ENCODE peak calls at places on chromosome 17, in eight cellular contexts. F is sigmoid colon; S is frontal cortex; M is activated CD8-positive, alpha-beta memory T cell treated with anti-CD3 and anti-CD28 coated beads for 48 hours; B is adrenal gland; A is brain microvascular endothelial cell; X is stimulated activated CD8-positive, alpha-beta memory T cell treated with anti-CD3 and anti-CD28 coated beads, Interleukin-15, amount 100 ng/mL, for 24 hours; W is left ventricle myocardium inferior. E is an unnamed sample.
A peak's percentile ranks its signal among the peaks of the same experiment; 100 is the strongest.

GRCh38 chr17:81923302-81924260 is 4.0 kb downstream of the MAFG start:
- DNase-seq in A (peak; percentile 78), B (peak; percentile 88), F (peak; percentile 86), X (no peak), W (peak; percentile 75), S (peak; percentile 65), M (no peak), E (no peak)

GRCh38 chr17:78724544-78724943 is 57.5 kb downstream of the CYTH1 start:
- DNase-seq in W (no peak), A (no peak), M (no peak), X (no peak), B (peak; percentile 69), S (no peak), F (no peak), E (no peak)

GRCh38 chr17:58364270-58364942 is 12.4 kb upstream of the SUPT4H1 start:
- DNase-seq in M (no peak), X (no peak), A (no peak), W (no peak), F (no peak), B (peak; percentile 63), S (no peak), E (peak; percentile 45)

GRCh38 chr17:74354123-74354522 is 7.5 kb downstream of the BTBD17 start:
- DNase-seq in W (peak; percentile 45), M (peak; percentile 40), B (peak; percentile 48), A (no peak), S (no peak), F (no peak), X (peak; percentile 40), E (peak; percentile 55)

GRCh38 chr17:9959377-9959981 is 54.4 kb upstream of the RCVRN start:
- DNase-seq in W (no peak), X (no peak), M (no peak), B (peak; percentile 24), A (peak; percentile 9), S (no peak), F (no peak), E (peak; percentile 74)

GRCh38 chr17:74801896-74802295 is 25.8 kb upstream of the NAT9 start:
- DNase-seq in S (no peak), W (no peak), A (no peak), X (no peak), M (no peak), F (no peak), B (no peak), E (no peak)

GRCh38 chr17:48002920-48003685 is 32.2 kb downstream of the CDK5RAP3 start:
- DNase-seq in X (no peak), A (peak; percentile 21), F (no peak), S (no peak), B (no peak), M (no peak), W (no peak), E (no peak)

GRCh38 chr17:7552621-7553051 is 3.8 kb downstream of the TNFSF12 start:
- DNase-seq in F (no peak), M (no peak), X (no peak), S (no peak), A (no peak), W (no peak), B (no peak), E (no peak)

GRCh38 chr17:72089453-72089987 is 31.3 kb upstream of the SOX9 start:
- DNase-seq in F (no peak), W (no peak), X (no peak), A (no peak), S (no peak), B (no peak), M (no peak), E (no peak)

GRCh38 chr17:17663160-17664072 is 17.8 kb upstream of the RAI1 start:
- DNase-seq in B (peak; percentile 80), F (peak; percentile 77), X (peak; percentile 42), A (peak; percentile 98), S (no peak), M (peak; percentile 70), W (peak; percentile 29), E (peak; percentile 55)

E was measured in mesothelial cell of epicardium.